ENCODE peak calls at places on chromosome 12, in four cellular contexts. K, W, O and A are unnamed samples. For H3K4me1, the result is how much of the 10 kb centered on the place peaks cover.

GRCh38 chr12:51020448-51021182 is 5.6 kb downstream of the SLC11A2 start:
- DNase-seq in K (no peak), W (no peak), O (no peak), A (no peak)

GRCh38 chr12:90987101-90987500 is 17.7 kb downstream of the EPYC start:
- DNase-seq in K (no peak), W (no peak), O (no peak), A (peak)

GRCh38 chr12:125683748-125684381 is 618.6 kb downstream of the AACS start:
- DNase-seq in K (no peak), W (no peak), O (no peak), A (no peak)

GRCh38 chr12:65171870-65172269 is 2.5 kb downstream of the LEMD3 start:
- DNase-seq in K (no peak), W (no peak), O (peak), A (no peak)

GRCh38 chr12:119710941-119711551 is 43.1 kb downstream of the PRKAB1 start:
- DNase-seq in K (no peak), W (no peak), O (no peak), A (no peak)

GRCh38 chr12:7868391-7868790 is 4.3 kb downstream of the SLC2A14 start:
- DNase-seq in K (no peak), W (no peak), O (no peak), A (no peak)

GRCh38 chr12:22173154-22173553 is 127.1 kb downstream of the CMAS start:
- DNase-seq in K (no peak), W (no peak), O (no peak), A (no peak)

GRCh38 chr12:51917746-51918453 is 10.6 kb downstream of the ACVRL1 start:
- DNase-seq in K (no peak), W (no peak), O (no peak), A (no peak)

GRCh38 chr12:27355979-27356378 is 23.3 kb downstream of the BMAL2 start:
- DNase-seq in K (no peak), W (no peak), O (peak), A (no peak)

GRCh38 chr12:72010365-72010764 is 71.7 kb downstream of the TPH2 start:
- DNase-seq in K (no peak), W (no peak), O (peak), A (no peak)

GRCh38 chr12:54227376-54227775 is 38.6 kb upstream of the SMUG1 start:
- DNase-seq in K (no peak), W (no peak), O (no peak), A (no peak)

GRCh38 chr12:82682326-82682725 is 4.4 kb upstream of the TMTC2 start:
- DNase-seq in K (no peak), W (no peak), O (no peak), A (no peak)

GRCh38 chr12:100651694-100652093 is 78.2 kb downstream of the GAS2L3 start:
- DNase-seq in K (no peak), W (no peak), O (no peak), A (no peak)

GRCh38 chr12:95944108-95944704 is 1.1 kb downstream of the AMDHD1 start:
- DNase-seq in K (no peak), W (no peak), O (no peak), A (no peak)

GRCh38 chr12:109592905-109593272 is 19.3 kb downstream of the MVK start:
- DNase-seq in K (no peak), W (no peak), O (no peak), A (no peak)

GRCh38 chr12:24884911-24885310 is 64.0 kb downstream of the BCAT1 start:
- DNase-seq in K (no peak), W (no peak), O (no peak), A (no peak)

GRCh38 chr12:24389394-24389793 is 439.9 kb upstream of the SOX5 start:
- DNase-seq in K (no peak), W (no peak), O (no peak), A (no peak)

GRCh38 chr12:108939594-108939993 is 59.7 kb downstream of the DAO start:
- DNase-seq in K (no peak), W (no peak), O (no peak), A (no peak)

GRCh38 chr12:92927055-92927435 is 2.0 kb downstream of the EEA1 start:
- DNase-seq in K (no peak), W (peak), O (peak), A (peak)

GRCh38 chr12:49496417-49497360 is 42.1 kb upstream of the KCNH3 start:
- DNase-seq in K (no peak), W (no peak), O (no peak), A (no peak)

GRCh38 chr12:96219700-96220206 is 25.6 kb downstream of the ELK3 start:
- DNase-seq in K (no peak), W (no peak), O (peak), A (peak)

GRCh38 chr12:68538722-68539614 is 71.7 kb upstream of the RAP1B start:
- DNase-seq in K (no peak), W (peak), O (peak), A (peak)

GRCh38 chr12:98320026-98320425 is 195.4 kb upstream of the TMPO start:
- DNase-seq in K (no peak), W (no peak), O (no peak), A (peak)

GRCh38 chr12:2214411-2214810 is 161.6 kb downstream of the CACNA1C start:
- DNase-seq in K (no peak), W (no peak), O (no peak), A (no peak)

GRCh38 chr12:57803317-57803893 is 15.1 kb downstream of the AVIL start:
- DNase-seq in K (no peak), W (no peak), O (peak), A (no peak)

GRCh38 chr12:114004402-114004801 is 38.3 kb upstream of the RBM19 start:
- DNase-seq in K (no peak), W (no peak), O (no peak), A (no peak)

GRCh38 chr12:43551271-43551970 is 582 bp downstream of the ADAMTS20 start:
- DNase-seq in K (no peak), W (no peak), O (peak), A (no peak)

GRCh38 chr12:31245822-31246469 is 80.0 kb downstream of the SINHCAF start:
- DNase-seq in K (no peak), W (no peak), O (no peak), A (peak)

GRCh38 chr12:77401480-77402105 is 336.2 kb upstream of the E2F7 start:
- DNase-seq in K (no peak), W (no peak), O (no peak), A (no peak)

GRCh38 chr12:102958073-102958829 is 777 bp downstream of the ASCL1 start:
- DNase-seq in K (no peak), W (no peak), O (peak), A (peak)

GRCh38 chr12:16003460-16003859 is 92.3 kb downstream of the DERA start:
- DNase-seq in K (no peak), W (no peak), O (no peak), A (no peak)

GRCh38 chr12:118136559-118137003 is 657 bp downstream of the PEBP1 start:
- DNase-seq in K (peak), W (peak), O (peak), A (no peak)

GRCh38 chr12:130169256-130169655 is 7.0 kb downstream of the FZD10 start:
- DNase-seq in K (no peak), W (no peak), O (no peak), A (no peak)

GRCh38 chr12:107317751-107318553 is 224.6 kb upstream of the CRY1 start:
- DNase-seq in K (peak), W (peak), O (peak), A (peak)

GRCh38 chr12:117342247-117342646 is 19.2 kb downstream of the NOS1 start:
- DNase-seq in K (no peak), W (no peak), O (no peak), A (no peak)

GRCh38 chr12:11895421-11896064 is 175.2 kb upstream of the BCL2L14 start:
- DNase-seq in K (no peak), W (no peak), O (no peak), A (no peak)

GRCh38 chr12:11894890-11895289 is 175.8 kb upstream of the BCL2L14 start:
- DNase-seq in K (no peak), W (no peak), O (no peak), A (no peak)

GRCh38 chr12:11896530-11896929 is 174.2 kb upstream of the BCL2L14 start:
- DNase-seq in K (no peak), W (no peak), O (no peak), A (no peak)

GRCh38 chr12:11893998-11894397 is 176.7 kb upstream of the BCL2L14 start:
- DNase-seq in K (no peak), W (no peak), O (no peak), A (no peak)

GRCh38 chr12:11897923-11898322 is 172.8 kb upstream of the BCL2L14 start:
- DNase-seq in K (no peak), W (no peak), O (no peak), A (no peak)
- H3K4me1 ChIP-seq in K (under half), W (under half), O (under half), A (under half)

GRCh38 chr12:56716458-56716857 is 8.6 kb downstream of the NACA start:
- DNase-seq in K (no peak), W (no peak), O (no peak), A (no peak)
- H3K4me1 ChIP-seq in K (under half), W (half or more), O (half or more), A (under half)

DNA sequence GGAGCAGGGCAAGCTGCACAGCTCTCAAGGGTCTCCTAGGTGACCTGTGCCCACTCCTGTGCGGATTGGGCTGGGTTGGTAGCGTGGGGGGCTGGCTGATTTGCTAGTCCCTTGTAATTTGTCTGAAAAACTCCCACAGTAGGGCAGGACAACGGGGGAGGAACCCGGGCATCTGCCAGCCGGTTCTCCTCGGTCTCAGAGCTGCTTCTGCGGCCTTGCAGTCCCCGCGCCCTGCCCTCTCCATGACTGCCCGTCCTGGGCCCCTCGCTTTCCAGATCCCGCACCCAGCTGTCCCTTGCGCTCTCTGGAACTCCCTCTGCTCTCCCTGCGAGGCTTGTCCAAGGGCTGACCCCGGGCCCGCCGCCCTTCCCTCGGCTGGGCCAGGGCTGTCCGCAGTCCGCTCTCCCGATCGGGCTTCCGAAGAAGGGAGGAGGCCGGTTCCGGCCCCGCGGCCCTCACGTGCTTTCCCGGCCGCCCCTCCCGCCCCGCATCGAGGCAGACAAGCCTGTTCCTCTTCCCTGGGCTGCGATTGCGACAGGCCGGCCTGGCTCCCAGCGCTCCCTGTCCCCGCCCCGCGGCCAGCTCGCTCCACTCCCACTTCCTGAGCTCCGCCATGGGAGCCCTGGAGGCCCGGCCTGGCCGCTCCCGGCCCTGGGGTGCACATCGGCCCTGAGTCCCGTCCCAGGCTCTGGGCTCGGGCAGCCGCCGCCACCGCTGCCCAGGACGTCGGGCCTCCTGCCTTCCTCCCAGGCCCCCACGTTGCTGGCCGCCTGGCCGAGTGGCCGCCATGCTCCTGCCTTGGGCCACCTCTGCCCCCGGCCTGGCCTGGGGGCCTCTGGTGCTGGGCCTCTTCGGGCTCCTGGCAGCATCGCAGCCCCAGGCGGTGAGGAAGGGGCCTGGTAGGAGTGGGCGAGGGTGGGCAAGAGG is at the start of gene LTBR:
- DNase-seq in K (peak), W (peak), O (peak), A (peak)
- H3K4me1 ChIP-seq in K (under half), W (under half), O (under half), A (under half)

GRCh38 chr12:89234324-89235114 is 117.8 kb downstream of the DUSP6 start:
- DNase-seq in K (no peak), W (no peak), O (no peak), A (no peak)

GRCh38 chr12:89230376-89231101 is 121.8 kb downstream of the DUSP6 start:
- DNase-seq in K (no peak), W (no peak), O (no peak), A (no peak)

GRCh38 chr12:89228466-89228865 is 123.8 kb downstream of the DUSP6 start:
- DNase-seq in K (no peak), W (no peak), O (no peak), A (no peak)

GRCh38 chr12:89235189-89235993 is 116.9 kb downstream of the DUSP6 start:
- DNase-seq in K (no peak), W (no peak), O (no peak), A (no peak)

DNA sequence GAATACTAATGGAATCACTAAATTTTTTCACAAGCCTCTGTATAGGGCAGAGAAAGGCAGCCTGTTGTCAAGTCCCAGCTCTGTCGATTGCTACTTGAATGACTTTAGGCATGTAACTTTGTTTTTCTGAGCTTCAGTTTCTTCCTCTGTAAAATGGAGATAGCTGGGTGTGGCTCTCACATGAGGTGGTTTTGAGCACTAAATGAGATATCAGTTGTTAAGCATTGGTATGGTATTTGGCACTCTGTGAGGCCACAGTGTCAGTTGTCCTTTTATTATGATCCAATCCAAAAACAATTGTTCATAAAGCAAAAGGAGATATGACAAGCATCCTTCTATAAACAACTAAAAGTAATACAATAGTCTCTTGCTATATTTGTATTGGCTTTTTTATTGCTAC is 120.6 kb downstream of the DUSP6 start:
- DNase-seq in K (no peak), W (no peak), O (no peak), A (no peak)
- H3K4me1 ChIP-seq in K (under half), W (under half), O (under half), A (under half)

GRCh38 chr12:104669851-104670337 is 213.1 kb downstream of the CHST11 start:
- DNase-seq in K (no peak), W (no peak), O (no peak), A (no peak)
- H3K4me1 ChIP-seq in K (under half), W (under half), O (half or more), A (under half)